ENCODE peak calls at places on chromosomes 5 and 9, in five cellular contexts. H is CD4-positive, CD25-positive, alpha-beta regulatory T cell; W is adrenal gland; G is heart right ventricle; R is WERI-Rb-1. N is an unnamed sample.

GRCh38 chr5:2780421-2781171 is 29.1 kb upstream of the IRX2 start:
- DNase-seq in H (no peak), W (no peak), G (no peak), R (no peak), N (no peak)

GRCh38 chr5:393846-394275 is 49.1 kb upstream of the EXOC3 start:
- DNase-seq in H (no peak), W (no peak), G (no peak), R (no peak), N (no peak)

GRCh38 chr5:20832204-20833080 is 844.4 kb upstream of the CDH18 start:
- DNase-seq in H (no peak), W (no peak), G (no peak), R (no peak), N (no peak)

GRCh38 chr5:174531782-174532191 is 192.6 kb upstream of the MSX2 start:
- DNase-seq in H (no peak), W (no peak), G (no peak), R (no peak), N (no peak)

GRCh38 chr9:38018230-38018963 is 50.6 kb downstream of the SHB start:
- DNase-seq in H (no peak), W (no peak), G (no peak), R (no peak), N (no peak)

GRCh38 chr5:50441479-50441815 is 359 bp upstream of the EMB start:
- DNase-seq in H (no peak), W (no peak), G (no peak), R (no peak), N (no peak)

GRCh38 chr9:23842531-23843129 is 16.6 kb upstream of the ELAVL2 start:
- DNase-seq in H (no peak), W (no peak), G (no peak), R (no peak), N (no peak)

GRCh38 chr5:147464211-147464610 is 45.7 kb downstream of the DPYSL3 start:
- DNase-seq in H (no peak), W (peak; percentile 17), G (no peak), R (peak; percentile 53), N (no peak)

GRCh38 chr5:125349432-125349831 is 603.0 kb upstream of the ZNF608 start:
- DNase-seq in H (no peak), W (no peak), G (no peak), R (no peak), N (no peak)

GRCh38 chr5:140642718-140643117 is 3.5 kb downstream of the TMCO6 start:
- DNase-seq in H (no peak), W (peak; percentile 31), G (no peak), R (no peak), N (no peak)

GRCh38 chr5:75192264-75192663 is 44.4 kb downstream of the ANKRD31 start:
- DNase-seq in H (no peak), W (no peak), G (no peak), R (no peak), N (no peak)

GRCh38 chr5:56415356-56415765 is 182.2 kb upstream of the ANKRD55 start:
- DNase-seq in H (peak; percentile 18), W (peak; percentile 47), G (no peak), R (no peak), N (peak; percentile 38)

GRCh38 chr9:136249881-136250559 is 4.4 kb upstream of the QSOX2 start:
- DNase-seq in H (no peak), W (peak; percentile 65), G (no peak), R (peak; percentile 58), N (no peak)

GRCh38 chr9:133060417-133060841 is 1.4 kb upstream of the CEL start:
- DNase-seq in H (peak; percentile 58), W (no peak), G (no peak), R (peak; percentile 67), N (no peak)

GRCh38 chr5:97544279-97545077 is 361.4 kb upstream of the RIOK2 start:
- DNase-seq in H (no peak), W (no peak), G (no peak), R (no peak), N (no peak)

GRCh38 chr5:150440948-150441812 is 8.4 kb downstream of the RPS14 start:
- DNase-seq in H (no peak), W (no peak), G (no peak), R (no peak), N (no peak)

GRCh38 chr9:106934424-106934823 is 71.5 kb downstream of the ZNF462 start:
- DNase-seq in H (no peak), W (no peak), G (no peak), R (no peak), N (no peak)

GRCh38 chr9:106932178-106932577 is 69.2 kb downstream of the ZNF462 start:
- DNase-seq in H (no peak), W (no peak), G (no peak), R (no peak), N (no peak)

GRCh38 chr9:106934831-106935230 is 71.9 kb downstream of the ZNF462 start:
- DNase-seq in H (no peak), W (no peak), G (no peak), R (no peak), N (no peak)

GRCh38 chr9:106933470-106933869 is 70.5 kb downstream of the ZNF462 start:
- DNase-seq in H (no peak), W (no peak), G (no peak), R (no peak), N (no peak)

GRCh38 chr9:106932675-106933074 is 69.7 kb downstream of the ZNF462 start:
- DNase-seq in H (no peak), W (no peak), G (no peak), R (no peak), N (no peak)
- H3K36me3 ChIP-seq in H (no peaks in the 10 kb centered on the region), W (no peaks in the 10 kb centered on the region), G (peaks cover 62% of the 10 kb centered on the region), R (peaks cover 87% of the 10 kb centered on the region), N (peaks cover 71% of the 10 kb centered on the region)

DNA sequence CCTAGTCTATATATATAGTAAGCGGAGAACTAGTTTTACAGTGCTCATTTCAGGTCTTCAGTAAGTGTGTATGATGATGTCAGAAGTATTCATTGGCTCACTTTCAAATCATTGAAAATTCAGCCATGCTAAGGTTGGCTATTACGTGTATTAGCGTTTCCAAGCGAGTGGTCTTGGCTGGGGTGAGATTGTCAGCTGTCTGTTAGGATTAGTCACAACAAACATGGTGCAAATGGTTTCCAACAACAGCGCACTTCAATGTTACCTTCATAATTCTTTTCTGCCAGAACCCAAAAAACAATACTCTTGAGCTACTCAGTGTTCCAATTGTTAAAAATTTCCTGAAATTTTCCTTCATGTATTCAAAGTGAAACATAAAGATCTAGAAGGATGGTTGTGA is 283.0 kb downstream of the AOPEP start:
- DNase-seq in H (no peak), W (no peak), G (no peak), R (no peak), N (no peak)
- H3K36me3 ChIP-seq in H (no peaks in the 10 kb centered on the region), W (no peaks in the 10 kb centered on the region), G (peaks cover 33% of the 10 kb centered on the region), R (peaks cover 54% of the 10 kb centered on the region), N (peaks cover 29% of the 10 kb centered on the region)

GRCh38 chr9:128632066-128632465 is 24.6 kb downstream of the DYNC2I2 start:
- DNase-seq in H (no peak), W (no peak), G (no peak), R (no peak), N (no peak)
- H3K36me3 ChIP-seq in H (peaks cover 67% of the 10 kb centered on the region), W (no peaks in the 10 kb centered on the region), G (peaks cover 76% of the 10 kb centered on the region), R (peaks cover 97% of the 10 kb centered on the region), N (peaks cover 75% of the 10 kb centered on the region)

DNA sequence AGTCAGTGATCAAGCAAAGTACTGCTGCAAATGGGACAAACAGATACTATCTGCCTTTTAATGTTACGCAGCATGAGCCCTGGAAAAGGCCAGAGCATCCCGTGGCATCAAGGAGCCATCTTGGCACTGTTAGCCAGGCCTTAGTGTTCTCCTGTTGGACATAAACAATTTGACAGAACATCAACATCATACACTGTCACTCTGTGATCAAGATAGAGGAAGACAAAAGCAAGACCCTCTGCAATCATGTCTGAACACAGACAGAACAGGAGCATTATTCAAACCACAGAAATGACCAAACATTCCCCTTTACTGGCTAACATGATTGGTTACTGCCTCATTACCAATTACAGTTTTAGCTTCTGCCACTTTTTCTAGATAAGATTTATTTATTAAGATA is 21.2 kb upstream of the ROPN1L start:
- DNase-seq in H (no peak), W (no peak), G (no peak), R (no peak), N (no peak)
- H3K36me3 ChIP-seq in H (peaks cover 86% of the 10 kb centered on the region), W (no peaks in the 10 kb centered on the region), G (peaks cover 91% of the 10 kb centered on the region), R (peaks cover 81% of the 10 kb centered on the region), N (peaks cover 88% of the 10 kb centered on the region)

GRCh38 chr9:97673922-97674321 is 23.2 kb downstream of the XPA start:
- DNase-seq in H (no peak), W (no peak), G (no peak), R (no peak), N (no peak)

GRCh38 chr9:97670586-97670985 is 26.6 kb downstream of the XPA start:
- DNase-seq in H (no peak), W (no peak), G (no peak), R (no peak), N (no peak)

GRCh38 chr9:97672403-97672802 is 24.7 kb downstream of the XPA start:
- DNase-seq in H (no peak), W (no peak), G (no peak), R (no peak), N (no peak)

GRCh38 chr9:97675655-97676054 is 21.5 kb downstream of the XPA start:
- DNase-seq in H (no peak), W (no peak), G (no peak), R (no peak), N (no peak)
- H3K36me3 ChIP-seq in H (peaks cover 93% of the 10 kb centered on the region), W (no peaks in the 10 kb centered on the region), G (peaks cover 100% of the 10 kb centered on the region), R (peaks cover 93% of the 10 kb centered on the region), N (peaks cover 92% of the 10 kb centered on the region)

DNA sequence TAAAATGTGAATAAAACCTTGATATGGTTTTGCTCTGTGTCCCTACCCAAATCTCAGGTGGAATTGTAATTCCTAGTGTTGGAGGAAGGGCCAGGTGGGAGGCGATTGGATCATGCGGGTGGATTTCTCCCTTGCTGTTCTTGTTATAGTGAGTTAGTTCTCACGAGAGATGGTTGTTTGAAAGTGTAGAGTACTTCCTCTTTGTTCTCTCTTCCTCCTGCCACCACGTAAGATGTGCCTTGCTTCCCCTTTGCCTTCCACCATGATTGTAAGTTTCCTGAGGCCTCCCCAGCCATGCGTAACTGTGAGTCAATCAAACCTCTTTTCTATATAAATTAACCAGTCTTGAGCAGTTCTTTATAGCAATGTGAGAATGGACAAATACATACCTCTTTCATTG is 34.9 kb downstream of the TARS1 start:
- DNase-seq in H (no peak), W (no peak), G (no peak), R (no peak), N (no peak)
- H3K36me3 ChIP-seq in H (peaks cover 30% of the 10 kb centered on the region), W (no peaks in the 10 kb centered on the region), G (peaks cover 65% of the 10 kb centered on the region), R (peaks cover 37% of the 10 kb centered on the region), N (peaks cover 73% of the 10 kb centered on the region)

GRCh38 chr9:120411862-120412424 is 168.0 kb downstream of the CDK5RAP2 start:
- DNase-seq in H (no peak), W (no peak), G (no peak), R (no peak), N (no peak)
- H3K36me3 ChIP-seq in H (peaks cover 73% of the 10 kb centered on the region), W (no peaks in the 10 kb centered on the region), G (peaks cover 82% of the 10 kb centered on the region), R (peaks cover 74% of the 10 kb centered on the region), N (peaks cover 54% of the 10 kb centered on the region)